ENCODE peak calls at places on chromosomes 13 and 19, in eight cellular contexts. K is mucosa of gallbladder, N is T-helper 17 cell, L is fibroblast of lung, Q is heart left ventricle, J is T follicular helper cell, P is stomach, W is GDM1. Z is an unnamed sample.

GRCh38 chr13:38783992-38784875 is 97.4 kb downstream of the FREM2 start:
- DNase-seq in Q (no peak), P (peak), W (no peak), J (no peak), K (peak), L (no peak), N (no peak), Z (no peak)

GRCh38 chr13:95536629-95537241 is 15.8 kb upstream of the CLDN10 start:
- DNase-seq in N (no peak), K (no peak), P (no peak), W (no peak), Q (no peak), J (no peak), L (peak), Z (peak)

GRCh38 chr13:85332595-85332994 is 466.6 kb downstream of the SLITRK6 start:
- DNase-seq in W (no peak), K (no peak), N (no peak), Q (no peak), J (no peak), P (no peak), L (no peak), Z (no peak)

GRCh38 chr13:98879965-98880364 is 97.9 kb downstream of the DOCK9 start:
- DNase-seq in Q (no peak), K (no peak), W (no peak), P (no peak), J (no peak), L (no peak), N (no peak), Z (no peak)

GRCh38 chr13:27913116-27913515 is 6.7 kb upstream of the PDX1 start:
- DNase-seq in N (no peak), L (no peak), K (no peak), W (no peak), P (no peak), Q (no peak), J (no peak), Z (no peak)

GRCh38 chr19:7216373-7216902 is 77.8 kb downstream of the INSR start:
- DNase-seq in N (no peak), W (no peak), J (no peak), L (no peak), K (no peak), Q (no peak), P (no peak), Z (no peak)

GRCh38 chr19:28633223-28634030 is 579.5 kb downstream of the UQCRFS1 start:
- DNase-seq in P (no peak), L (peak), K (peak), Q (peak), J (no peak), W (peak), N (no peak), Z (peak)

GRCh38 chr13:75934889-75935288 is 298.8 kb downstream of the LMO7 start:
- DNase-seq in L (peak), K (no peak), W (no peak), N (no peak), J (no peak), Q (no peak), P (no peak), Z (peak)

GRCh38 chr13:113585828-113586355 is 1.3 kb downstream of the TFDP1 start:
- DNase-seq in Q (no peak), N (peak), K (no peak), L (no peak), J (no peak), P (peak), W (no peak), Z (peak)

GRCh38 chr19:3275583-3276340 is 51.3 kb downstream of the CELF5 start:
- DNase-seq in N (peak), Q (peak), W (peak), J (peak), P (peak), K (peak), L (peak), Z (peak)

GRCh38 chr19:19342086-19343015 is 21.7 kb downstream of the MAU2 start:
- DNase-seq in J (no peak), P (peak), W (no peak), N (no peak), Q (peak), L (peak), K (peak), Z (peak)